ENCODE peak calls at places on chromosomes 16 and 17, in eight cellular contexts. One of them, this sample, is unnamed.

GRCh38 chr16:25709182-25709581 is 17.4 kb downstream of the HS3ST4 start:
- DNase-seq in lower leg skin: no peak
- DNase-seq in ovary: no peak
- DNase-seq in MM.1S: no peak
- DNase-seq in A549: no peak
- DNase-seq in progenitor cell of endocrine pancreas: no peak
- DNase-seq in WTC11: no peak
- DNase-seq in tibial nerve: no peak
- DNase-seq in this sample: no peak

GRCh38 chr17:15351925-15352324 is 10.5 kb upstream of the TEKT3 start:
- DNase-seq in lower leg skin: no peak
- DNase-seq in ovary: peak; percentile 24
- DNase-seq in MM.1S: no peak
- DNase-seq in A549: peak; percentile 76
- DNase-seq in progenitor cell of endocrine pancreas: no peak
- DNase-seq in WTC11: no peak
- DNase-seq in tibial nerve: no peak
- DNase-seq in this sample: no peak

GRCh38 chr16:57261806-57262205 is 16.7 kb downstream of the ARL2BP start:
- DNase-seq in lower leg skin: no peak
- DNase-seq in ovary: no peak
- DNase-seq in MM.1S: no peak
- DNase-seq in A549: no peak
- DNase-seq in progenitor cell of endocrine pancreas: no peak
- DNase-seq in WTC11: no peak
- DNase-seq in tibial nerve: no peak
- DNase-seq in this sample: no peak

GRCh38 chr17:77507116-77507885 is 366.5 kb downstream of the SEC14L1 start:
- DNase-seq in lower leg skin: no peak
- DNase-seq in ovary: no peak
- DNase-seq in MM.1S: no peak
- DNase-seq in A549: no peak
- DNase-seq in progenitor cell of endocrine pancreas: no peak
- DNase-seq in WTC11: peak; percentile 27
- DNase-seq in tibial nerve: no peak
- DNase-seq in this sample: no peak

GRCh38 chr17:77580531-77580930 is 378.0 kb upstream of the TNRC6C start:
- DNase-seq in lower leg skin: peak; percentile 7
- DNase-seq in ovary: no peak
- DNase-seq in MM.1S: no peak
- DNase-seq in A549: no peak
- DNase-seq in progenitor cell of endocrine pancreas: no peak
- DNase-seq in WTC11: no peak
- DNase-seq in tibial nerve: no peak
- DNase-seq in this sample: no peak

GRCh38 chr16:14501331-14502255 is 128.5 kb downstream of the PARN start:
- DNase-seq in lower leg skin: peak; percentile 97
- DNase-seq in ovary: peak; percentile 89
- DNase-seq in MM.1S: peak; percentile 74
- DNase-seq in A549: peak; percentile 95
- DNase-seq in progenitor cell of endocrine pancreas: no peak
- DNase-seq in WTC11: peak; percentile 63
- DNase-seq in tibial nerve: peak; percentile 72
- DNase-seq in this sample: no peak

GRCh38 chr17:28744104-28744801 is 442 bp downstream of the TRAF4 start:
- DNase-seq in lower leg skin: no peak
- DNase-seq in ovary: peak; percentile 54
- DNase-seq in MM.1S: peak; percentile 57
- DNase-seq in A549: peak; percentile 81
- DNase-seq in progenitor cell of endocrine pancreas: peak; percentile 82
- DNase-seq in WTC11: peak; percentile 83
- DNase-seq in tibial nerve: no peak
- DNase-seq in this sample: peak; percentile 80

GRCh38 chr16:84087461-84088151 is 29.1 kb downstream of the MBTPS1 start:
- DNase-seq in lower leg skin: no peak
- DNase-seq in ovary: no peak
- DNase-seq in MM.1S: peak; percentile 15
- DNase-seq in A549: no peak
- DNase-seq in progenitor cell of endocrine pancreas: no peak
- DNase-seq in WTC11: no peak
- DNase-seq in tibial nerve: no peak
- DNase-seq in this sample: no peak

GRCh38 chr17:42781639-42782401 is 1.4 kb downstream of the WNK4 start:
- DNase-seq in lower leg skin: peak; percentile 40
- DNase-seq in ovary: no peak
- DNase-seq in MM.1S: no peak
- DNase-seq in A549: no peak
- DNase-seq in progenitor cell of endocrine pancreas: no peak
- DNase-seq in WTC11: no peak
- DNase-seq in tibial nerve: no peak
- DNase-seq in this sample: peak; percentile 43

GRCh38 chr17:75619506-75620431 is 13.5 kb upstream of the SMIM5 start:
- DNase-seq in lower leg skin: no peak
- DNase-seq in ovary: no peak
- DNase-seq in MM.1S: peak; percentile 30
- DNase-seq in A549: peak; percentile 70
- DNase-seq in progenitor cell of endocrine pancreas: no peak
- DNase-seq in WTC11: peak; percentile 88
- DNase-seq in tibial nerve: no peak
- DNase-seq in this sample: peak; percentile 66

GRCh38 chr17:68972119-68972704 is 17.0 kb upstream of the ABCA8 start:
- DNase-seq in lower leg skin: no peak
- DNase-seq in ovary: no peak
- DNase-seq in MM.1S: peak; percentile 30
- DNase-seq in A549: peak; percentile 20
- DNase-seq in progenitor cell of endocrine pancreas: no peak
- DNase-seq in WTC11: no peak
- DNase-seq in tibial nerve: no peak
- DNase-seq in this sample: peak; percentile 22

GRCh38 chr17:46842835-46843234 is 8.5 kb upstream of the WNT9B start:
- DNase-seq in lower leg skin: no peak
- DNase-seq in ovary: no peak
- DNase-seq in MM.1S: no peak
- DNase-seq in A549: peak; percentile 49
- DNase-seq in progenitor cell of endocrine pancreas: no peak
- DNase-seq in WTC11: no peak
- DNase-seq in tibial nerve: no peak
- DNase-seq in this sample: no peak
- TF ChIP-seq CTCF in lower leg skin: no peak
- TF ChIP-seq CTCF in ovary: no peak
- TF ChIP-seq CTCF in MM.1S: peak; percentile 56
- TF ChIP-seq CTCF in A549: peak; percentile 40
- TF ChIP-seq CTCF in progenitor cell of endocrine pancreas: peak; percentile 55
- TF ChIP-seq CTCF in WTC11: peak; percentile 80
- TF ChIP-seq CTCF in tibial nerve: no peak
- TF ChIP-seq CTCF in this sample: no peak

DNA sequence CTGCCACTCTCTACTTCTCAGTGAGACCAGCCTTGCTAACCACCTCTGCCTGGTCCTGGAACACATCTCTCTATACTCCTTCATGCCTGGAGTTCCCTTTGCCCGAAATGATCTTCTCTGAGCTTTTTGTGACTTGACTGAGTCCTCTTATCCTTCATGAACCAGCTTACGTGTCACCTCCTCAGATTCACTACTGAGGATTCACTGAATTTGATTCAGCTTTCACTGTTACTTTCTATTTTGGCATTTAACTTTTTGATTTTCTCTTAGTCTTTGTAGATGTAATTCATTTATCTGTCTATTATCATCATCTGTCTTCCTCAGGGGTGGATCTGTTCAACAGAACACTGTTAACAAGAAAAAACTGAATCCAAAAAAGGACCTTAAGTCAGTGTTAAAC is 95.6 kb downstream of the RPGRIP1L start:
- DNase-seq in lower leg skin: no peak
- DNase-seq in ovary: no peak
- DNase-seq in MM.1S: no peak
- DNase-seq in A549: no peak
- DNase-seq in progenitor cell of endocrine pancreas: no peak
- DNase-seq in WTC11: no peak
- DNase-seq in tibial nerve: no peak
- DNase-seq in this sample: no peak
- TF ChIP-seq CTCF in lower leg skin: no peak
- TF ChIP-seq CTCF in ovary: no peak
- TF ChIP-seq CTCF in MM.1S: no peak
- TF ChIP-seq CTCF in A549: no peak
- TF ChIP-seq CTCF in progenitor cell of endocrine pancreas: no peak
- TF ChIP-seq CTCF in WTC11: no peak
- TF ChIP-seq CTCF in tibial nerve: no peak
- TF ChIP-seq CTCF in this sample: no peak

DNA sequence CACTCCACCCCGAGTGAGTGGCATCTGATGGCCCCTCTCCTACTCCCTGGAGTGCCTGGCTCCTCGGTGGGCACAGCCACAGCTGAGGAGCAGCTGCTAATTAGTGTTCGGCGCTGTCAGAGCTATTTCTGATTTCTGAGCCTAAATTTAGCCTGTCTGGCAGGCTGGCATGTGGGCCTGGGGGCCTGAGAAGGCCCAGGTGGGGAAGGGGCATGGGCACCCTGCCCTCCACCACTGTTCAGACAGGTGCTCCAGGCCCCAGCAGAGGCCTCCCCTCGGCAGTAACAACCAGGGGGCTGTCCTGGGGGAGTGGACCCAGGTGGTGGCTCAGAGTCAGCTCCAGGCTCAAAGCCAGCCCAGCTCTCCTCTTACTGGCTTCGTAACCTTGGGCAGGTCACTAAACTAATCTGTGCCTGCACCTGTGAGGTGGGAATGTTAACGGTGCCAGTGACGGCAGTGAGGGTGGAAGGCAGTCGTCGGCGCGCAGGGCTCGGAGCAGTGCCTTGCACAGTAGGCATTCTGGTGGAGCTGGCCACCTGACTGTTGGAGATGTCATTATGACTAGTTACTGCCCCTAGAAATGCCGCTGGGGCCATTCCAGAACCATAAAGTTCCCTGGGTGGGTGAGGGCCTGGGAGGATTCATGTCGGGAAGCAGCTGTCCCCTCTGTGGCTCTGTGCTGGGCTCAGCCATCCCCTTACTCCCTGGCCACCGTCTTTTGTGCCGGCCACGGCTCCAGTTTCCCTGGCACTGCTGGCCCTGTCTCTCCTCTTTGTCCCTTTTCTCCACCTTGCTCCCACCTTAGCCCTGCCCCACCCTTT is 6.6 kb downstream of the FMNL1 start:
- DNase-seq in lower leg skin: no peak
- DNase-seq in ovary: no peak
- DNase-seq in MM.1S: peak; percentile 56
- DNase-seq in A549: peak; percentile 73
- DNase-seq in progenitor cell of endocrine pancreas: no peak
- DNase-seq in WTC11: no peak
- DNase-seq in tibial nerve: no peak
- DNase-seq in this sample: no peak
- TF ChIP-seq CTCF in lower leg skin: no peak
- TF ChIP-seq CTCF in ovary: no peak
- TF ChIP-seq CTCF in MM.1S: no peak
- TF ChIP-seq CTCF in A549: no peak
- TF ChIP-seq CTCF in progenitor cell of endocrine pancreas: no peak
- TF ChIP-seq CTCF in WTC11: no peak
- TF ChIP-seq CTCF in tibial nerve: no peak
- TF ChIP-seq CTCF in this sample: no peak

GRCh38 chr17:65930140-65930715 is 261.7 kb downstream of the CEP112 start:
- DNase-seq in lower leg skin: no peak
- DNase-seq in ovary: no peak
- DNase-seq in MM.1S: no peak
- DNase-seq in A549: no peak
- DNase-seq in progenitor cell of endocrine pancreas: no peak
- DNase-seq in WTC11: no peak
- DNase-seq in tibial nerve: no peak
- DNase-seq in this sample: no peak

GRCh38 chr17:65933290-65933689 is 258.6 kb downstream of the CEP112 start:
- DNase-seq in lower leg skin: no peak
- DNase-seq in ovary: no peak
- DNase-seq in MM.1S: no peak
- DNase-seq in A549: no peak
- DNase-seq in progenitor cell of endocrine pancreas: no peak
- DNase-seq in WTC11: no peak
- DNase-seq in tibial nerve: no peak
- DNase-seq in this sample: no peak

GRCh38 chr17:65926599-65926998 is 265.3 kb downstream of the CEP112 start:
- DNase-seq in lower leg skin: no peak
- DNase-seq in ovary: no peak
- DNase-seq in MM.1S: no peak
- DNase-seq in A549: no peak
- DNase-seq in progenitor cell of endocrine pancreas: no peak
- DNase-seq in WTC11: no peak
- DNase-seq in tibial nerve: no peak
- DNase-seq in this sample: no peak

GRCh38 chr17:65936013-65936412 is 255.9 kb downstream of the CEP112 start:
- DNase-seq in lower leg skin: no peak
- DNase-seq in ovary: no peak
- DNase-seq in MM.1S: no peak
- DNase-seq in A549: no peak
- DNase-seq in progenitor cell of endocrine pancreas: no peak
- DNase-seq in WTC11: no peak
- DNase-seq in tibial nerve: no peak
- DNase-seq in this sample: no peak

DNA sequence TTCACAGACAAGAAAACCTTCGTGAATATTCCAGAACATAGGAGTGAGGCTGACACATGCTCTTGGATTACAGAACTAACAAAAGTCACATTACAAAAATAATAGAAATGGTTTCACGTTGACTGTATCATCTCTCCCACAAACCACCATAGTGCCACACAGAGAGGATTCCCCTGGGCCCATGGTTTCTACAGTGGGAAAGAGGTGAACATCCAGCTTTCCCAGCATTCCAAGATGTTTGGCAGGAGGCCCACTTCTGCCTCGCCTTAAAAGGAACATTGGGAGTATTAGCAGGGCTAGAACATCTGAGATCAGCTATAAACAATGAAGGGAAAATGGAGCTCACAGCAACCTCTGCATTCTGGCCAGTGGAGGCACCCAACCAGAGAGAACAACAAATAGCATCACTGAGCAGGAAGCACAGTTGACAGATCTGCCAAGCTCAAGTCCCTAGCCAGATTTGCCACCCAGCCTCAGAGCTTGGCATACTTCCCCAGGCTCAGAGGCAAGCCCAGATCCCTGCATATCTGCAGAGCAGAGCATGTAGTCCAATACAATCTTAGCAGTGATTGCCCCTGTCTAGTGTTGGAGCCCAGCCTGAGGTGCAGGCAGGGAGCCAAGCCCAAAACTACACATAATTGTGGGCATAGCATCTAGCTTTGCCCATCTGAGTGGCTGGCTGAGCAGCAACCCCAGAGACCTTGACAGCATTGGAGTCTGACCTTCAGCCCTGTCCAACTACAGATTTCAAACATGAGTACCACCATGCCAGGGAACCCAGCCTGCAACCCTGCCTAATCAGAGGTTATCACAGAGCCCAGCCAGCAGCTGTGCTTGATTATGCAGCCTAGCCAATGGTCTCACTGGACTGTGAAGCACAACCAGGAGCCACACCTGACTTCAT is 260.4 kb downstream of the CEP112 start:
- DNase-seq in lower leg skin: no peak
- DNase-seq in ovary: no peak
- DNase-seq in MM.1S: no peak
- DNase-seq in A549: no peak
- DNase-seq in progenitor cell of endocrine pancreas: no peak
- DNase-seq in WTC11: no peak
- DNase-seq in tibial nerve: no peak
- DNase-seq in this sample: no peak
- TF ChIP-seq CTCF in lower leg skin: no peak
- TF ChIP-seq CTCF in ovary: no peak
- TF ChIP-seq CTCF in MM.1S: no peak
- TF ChIP-seq CTCF in A549: no peak
- TF ChIP-seq CTCF in progenitor cell of endocrine pancreas: no peak
- TF ChIP-seq CTCF in WTC11: no peak
- TF ChIP-seq CTCF in tibial nerve: no peak
- TF ChIP-seq CTCF in this sample: no peak

GRCh38 chr16:27718767-27719445 is 169.0 kb downstream of the KATNIP start:
- DNase-seq in lower leg skin: no peak
- DNase-seq in ovary: no peak
- DNase-seq in MM.1S: no peak
- DNase-seq in A549: no peak
- DNase-seq in progenitor cell of endocrine pancreas: no peak
- DNase-seq in WTC11: no peak
- DNase-seq in tibial nerve: peak; percentile 52
- DNase-seq in this sample: no peak
- TF ChIP-seq CTCF in lower leg skin: no peak
- TF ChIP-seq CTCF in ovary: no peak
- TF ChIP-seq CTCF in MM.1S: no peak
- TF ChIP-seq CTCF in A549: no peak
- TF ChIP-seq CTCF in progenitor cell of endocrine pancreas: no peak
- TF ChIP-seq CTCF in WTC11: no peak
- TF ChIP-seq CTCF in tibial nerve: no peak
- TF ChIP-seq CTCF in this sample: no peak